ENCODE peak calls at places on chromosomes 1 and 21, in seven cellular contexts. One of them, this sample, is unnamed.

GRCh38 chr1:118304722-118305344 is 119.8 kb upstream of the SPAG17 start:
- DNase-seq in H9: no peak
- DNase-seq in IMR-90: no peak
- DNase-seq in neuronal stem cell: peak
- DNase-seq in mesenchymal stem cell: no peak
- DNase-seq in H1: no peak
- DNase-seq in trophoblast cell: no peak
- DNase-seq in this sample: peak

GRCh38 chr1:150022357-150022756 is 11.8 kb upstream of the OTUD7B start:
- DNase-seq in H9: peak
- DNase-seq in IMR-90: no peak
- DNase-seq in neuronal stem cell: no peak
- DNase-seq in mesenchymal stem cell: no peak
- DNase-seq in H1: no peak
- DNase-seq in trophoblast cell: no peak
- DNase-seq in this sample: peak

GRCh38 chr1:21599402-21599801 is 69.8 kb downstream of the RAP1GAP start:
- DNase-seq in H9: no peak
- DNase-seq in IMR-90: no peak
- DNase-seq in neuronal stem cell: no peak
- DNase-seq in mesenchymal stem cell: no peak
- DNase-seq in H1: no peak
- DNase-seq in trophoblast cell: no peak
- DNase-seq in this sample: no peak

GRCh38 chr1:199612976-199613774 is 414.3 kb upstream of the NR5A2 start:
- DNase-seq in H9: no peak
- DNase-seq in IMR-90: peak
- DNase-seq in neuronal stem cell: no peak
- DNase-seq in mesenchymal stem cell: no peak
- DNase-seq in H1: no peak
- DNase-seq in trophoblast cell: peak
- DNase-seq in this sample: no peak

GRCh38 chr1:112935474-112936289 is 20.3 kb downstream of the SLC16A1 start:
- DNase-seq in H9: no peak
- DNase-seq in IMR-90: peak
- DNase-seq in neuronal stem cell: no peak
- DNase-seq in mesenchymal stem cell: peak
- DNase-seq in H1: no peak
- DNase-seq in trophoblast cell: no peak
- DNase-seq in this sample: no peak

GRCh38 chr1:236141447-236142357 is 637 bp upstream of the GPR137B start:
- DNase-seq in H9: peak
- DNase-seq in IMR-90: peak
- DNase-seq in neuronal stem cell: peak
- DNase-seq in mesenchymal stem cell: peak
- DNase-seq in H1: peak
- DNase-seq in trophoblast cell: peak
- DNase-seq in this sample: peak

GRCh38 chr21:45409466-45410150 is 4.6 kb downstream of the COL18A1 start:
- DNase-seq in H9: no peak
- DNase-seq in IMR-90: no peak
- DNase-seq in neuronal stem cell: no peak
- DNase-seq in mesenchymal stem cell: no peak
- DNase-seq in H1: no peak
- DNase-seq in trophoblast cell: no peak
- DNase-seq in this sample: no peak

GRCh38 chr1:210899676-210900075 is 234.3 kb downstream of the KCNH1 start:
- DNase-seq in H9: no peak
- DNase-seq in IMR-90: no peak
- DNase-seq in neuronal stem cell: no peak
- DNase-seq in mesenchymal stem cell: no peak
- DNase-seq in H1: no peak
- DNase-seq in trophoblast cell: no peak
- DNase-seq in this sample: no peak

GRCh38 chr1:32365445-32365844 is 3.1 kb downstream of the TSSK3 start:
- DNase-seq in H9: no peak
- DNase-seq in IMR-90: no peak
- DNase-seq in neuronal stem cell: no peak
- DNase-seq in mesenchymal stem cell: no peak
- DNase-seq in H1: no peak
- DNase-seq in trophoblast cell: no peak
- DNase-seq in this sample: no peak

GRCh38 chr1:150389650-150390049 is 25.7 kb downstream of the RPRD2 start:
- DNase-seq in H9: no peak
- DNase-seq in IMR-90: peak
- DNase-seq in neuronal stem cell: no peak
- DNase-seq in mesenchymal stem cell: no peak
- DNase-seq in H1: no peak
- DNase-seq in trophoblast cell: no peak
- DNase-seq in this sample: no peak

GRCh38 chr1:35675773-35676172 is 34.4 kb upstream of the PSMB2 start:
- DNase-seq in H9: no peak
- DNase-seq in IMR-90: peak
- DNase-seq in neuronal stem cell: no peak
- DNase-seq in mesenchymal stem cell: no peak
- DNase-seq in H1: no peak
- DNase-seq in trophoblast cell: no peak
- DNase-seq in this sample: no peak

GRCh38 chr1:41805771-41806471 is 112.8 kb downstream of the HIVEP3 start:
- DNase-seq in H9: no peak
- DNase-seq in IMR-90: no peak
- DNase-seq in neuronal stem cell: no peak
- DNase-seq in mesenchymal stem cell: no peak
- DNase-seq in H1: no peak
- DNase-seq in trophoblast cell: no peak
- DNase-seq in this sample: no peak

GRCh38 chr1:93694039-93694438 is 12.4 kb upstream of the BCAR3 start:
- DNase-seq in H9: no peak
- DNase-seq in IMR-90: no peak
- DNase-seq in neuronal stem cell: no peak
- DNase-seq in mesenchymal stem cell: no peak
- DNase-seq in H1: no peak
- DNase-seq in trophoblast cell: no peak
- DNase-seq in this sample: no peak

GRCh38 chr1:102858695-102859094 is 249.6 kb downstream of the COL11A1 start:
- DNase-seq in H9: no peak
- DNase-seq in IMR-90: peak
- DNase-seq in neuronal stem cell: no peak
- DNase-seq in mesenchymal stem cell: peak
- DNase-seq in H1: no peak
- DNase-seq in trophoblast cell: peak
- DNase-seq in this sample: peak

GRCh38 chr1:18682375-18682774 is 51.7 kb downstream of the PAX7 start:
- DNase-seq in H9: peak
- DNase-seq in IMR-90: no peak
- DNase-seq in neuronal stem cell: no peak
- DNase-seq in mesenchymal stem cell: no peak
- DNase-seq in H1: no peak
- DNase-seq in trophoblast cell: no peak
- DNase-seq in this sample: peak

GRCh38 chr1:27322569-27323116 is 680 bp downstream of the TMEM222 start:
- DNase-seq in H9: no peak
- DNase-seq in IMR-90: no peak
- DNase-seq in neuronal stem cell: no peak
- DNase-seq in mesenchymal stem cell: no peak
- DNase-seq in H1: no peak
- DNase-seq in trophoblast cell: no peak
- DNase-seq in this sample: no peak

GRCh38 chr1:154567386-154568164 is at the start of gene CHRNB2:
- DNase-seq in H9: peak
- DNase-seq in IMR-90: no peak
- DNase-seq in neuronal stem cell: peak
- DNase-seq in mesenchymal stem cell: peak
- DNase-seq in H1: peak
- DNase-seq in trophoblast cell: peak
- DNase-seq in this sample: peak

GRCh38 chr1:66266756-66267155 is 267.2 kb upstream of the SGIP1 start:
- DNase-seq in H9: no peak
- DNase-seq in IMR-90: no peak
- DNase-seq in neuronal stem cell: no peak
- DNase-seq in mesenchymal stem cell: no peak
- DNase-seq in H1: no peak
- DNase-seq in trophoblast cell: no peak
- DNase-seq in this sample: no peak
- H3K4me2 ChIP-seq in H9: no peak
- H3K4me2 ChIP-seq in IMR-90: no peak
- H3K4me2 ChIP-seq in neuronal stem cell: no peak
- H3K4me2 ChIP-seq in mesenchymal stem cell: no peak
- H3K4me2 ChIP-seq in H1: no peak
- H3K4me2 ChIP-seq in trophoblast cell: no peak
- H3K4me2 ChIP-seq in this sample: no peak

DNA sequence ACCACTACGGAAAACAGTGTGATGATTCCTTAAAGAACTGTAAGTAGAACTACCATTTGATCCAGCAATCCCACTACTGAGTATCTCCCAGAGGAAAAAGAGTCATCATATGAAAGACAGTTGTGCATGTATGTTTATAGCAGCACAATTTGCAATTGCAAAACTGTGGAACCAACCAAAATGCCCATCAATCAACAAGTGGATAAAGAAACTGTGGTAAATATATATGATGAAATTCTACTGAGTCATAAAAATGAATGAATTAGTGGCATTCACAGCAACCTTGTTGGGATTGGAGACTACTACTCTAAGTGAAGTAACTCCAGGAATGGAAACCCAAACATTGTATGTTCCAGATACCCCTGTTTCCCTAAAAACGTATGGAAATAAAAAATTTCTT is 337.0 kb upstream of the PTBP2 start:
- DNase-seq in H9: no peak
- DNase-seq in IMR-90: no peak
- DNase-seq in neuronal stem cell: no peak
- DNase-seq in mesenchymal stem cell: no peak
- DNase-seq in H1: no peak
- DNase-seq in trophoblast cell: no peak
- DNase-seq in this sample: no peak
- H3K23ac ChIP-seq in H9: no peak
- H3K23ac ChIP-seq in IMR-90: no peak
- H3K23ac ChIP-seq in neuronal stem cell: no peak
- H3K23ac ChIP-seq in mesenchymal stem cell: no peak
- H3K23ac ChIP-seq in H1: no peak
- H3K23ac ChIP-seq in trophoblast cell: no peak
- H3K23ac ChIP-seq in this sample: no peak

DNA sequence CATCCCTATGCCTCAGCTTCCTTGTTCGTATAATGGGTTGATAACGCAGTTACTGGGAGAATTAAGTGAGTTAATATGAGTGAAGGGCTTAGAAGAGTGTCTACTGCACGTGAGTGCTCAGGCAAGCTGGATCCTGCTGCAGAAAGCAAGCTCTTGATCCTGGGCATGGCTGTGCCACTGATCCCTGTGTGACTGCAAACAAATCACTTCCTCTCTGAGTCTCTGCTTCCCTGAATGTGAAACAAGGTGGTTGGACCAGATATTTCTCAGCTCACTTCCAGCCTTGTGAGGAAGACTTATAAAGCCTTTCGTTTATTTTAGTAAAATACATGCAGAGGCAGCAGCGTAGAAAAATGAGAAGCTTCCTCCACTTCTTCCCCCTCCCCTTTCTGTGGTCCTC is 13.7 kb downstream of the PSEN2 start:
- DNase-seq in H9: no peak
- DNase-seq in IMR-90: peak
- DNase-seq in neuronal stem cell: no peak
- DNase-seq in mesenchymal stem cell: no peak
- DNase-seq in H1: no peak
- DNase-seq in trophoblast cell: no peak
- DNase-seq in this sample: no peak
- H3K18ac ChIP-seq in H9: no peak
- H3K18ac ChIP-seq in IMR-90: no peak
- H3K18ac ChIP-seq in neuronal stem cell: no peak
- H3K18ac ChIP-seq in mesenchymal stem cell: no peak
- H3K18ac ChIP-seq in H1: no peak
- H3K18ac ChIP-seq in trophoblast cell: no peak
- H3K18ac ChIP-seq in this sample: no peak

DNA sequence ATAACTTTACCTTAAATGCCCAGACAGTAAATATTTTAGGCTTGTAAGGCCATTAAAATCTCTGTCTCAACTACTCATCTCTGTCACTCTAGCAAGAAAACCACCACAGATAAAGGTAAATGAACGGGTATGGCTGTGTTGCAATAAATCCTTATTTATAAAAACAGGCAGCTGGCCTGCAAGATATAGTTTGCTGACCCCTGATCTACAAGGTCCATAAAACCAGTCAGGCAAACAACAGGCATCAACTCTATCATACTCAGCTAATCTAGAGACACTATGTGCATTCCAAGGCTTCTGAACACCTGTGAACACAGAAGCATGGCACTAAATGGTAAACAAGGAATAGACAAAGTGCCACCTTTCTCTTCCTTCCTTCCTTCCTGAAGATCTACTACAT is 9.7 kb downstream of the FAF1 start:
- DNase-seq in H9: no peak
- DNase-seq in IMR-90: no peak
- DNase-seq in neuronal stem cell: no peak
- DNase-seq in mesenchymal stem cell: no peak
- DNase-seq in H1: no peak
- DNase-seq in trophoblast cell: no peak
- DNase-seq in this sample: no peak
- H3K4me2 ChIP-seq in H9: no peak
- H3K4me2 ChIP-seq in IMR-90: no peak
- H3K4me2 ChIP-seq in neuronal stem cell: no peak
- H3K4me2 ChIP-seq in mesenchymal stem cell: no peak
- H3K4me2 ChIP-seq in H1: no peak
- H3K4me2 ChIP-seq in trophoblast cell: no peak
- H3K4me2 ChIP-seq in this sample: no peak

GRCh38 chr1:212290608-212291007 is 5.4 kb downstream of the PPP2R5A start:
- DNase-seq in H9: no peak
- DNase-seq in IMR-90: peak
- DNase-seq in neuronal stem cell: no peak
- DNase-seq in mesenchymal stem cell: no peak
- DNase-seq in H1: no peak
- DNase-seq in trophoblast cell: no peak
- DNase-seq in this sample: no peak
- H3K23ac ChIP-seq in H9: no peak
- H3K23ac ChIP-seq in IMR-90: no peak
- H3K23ac ChIP-seq in neuronal stem cell: no peak
- H3K23ac ChIP-seq in mesenchymal stem cell: no peak
- H3K23ac ChIP-seq in H1: no peak
- H3K23ac ChIP-seq in trophoblast cell: no peak
- H3K23ac ChIP-seq in this sample: no peak

DNA sequence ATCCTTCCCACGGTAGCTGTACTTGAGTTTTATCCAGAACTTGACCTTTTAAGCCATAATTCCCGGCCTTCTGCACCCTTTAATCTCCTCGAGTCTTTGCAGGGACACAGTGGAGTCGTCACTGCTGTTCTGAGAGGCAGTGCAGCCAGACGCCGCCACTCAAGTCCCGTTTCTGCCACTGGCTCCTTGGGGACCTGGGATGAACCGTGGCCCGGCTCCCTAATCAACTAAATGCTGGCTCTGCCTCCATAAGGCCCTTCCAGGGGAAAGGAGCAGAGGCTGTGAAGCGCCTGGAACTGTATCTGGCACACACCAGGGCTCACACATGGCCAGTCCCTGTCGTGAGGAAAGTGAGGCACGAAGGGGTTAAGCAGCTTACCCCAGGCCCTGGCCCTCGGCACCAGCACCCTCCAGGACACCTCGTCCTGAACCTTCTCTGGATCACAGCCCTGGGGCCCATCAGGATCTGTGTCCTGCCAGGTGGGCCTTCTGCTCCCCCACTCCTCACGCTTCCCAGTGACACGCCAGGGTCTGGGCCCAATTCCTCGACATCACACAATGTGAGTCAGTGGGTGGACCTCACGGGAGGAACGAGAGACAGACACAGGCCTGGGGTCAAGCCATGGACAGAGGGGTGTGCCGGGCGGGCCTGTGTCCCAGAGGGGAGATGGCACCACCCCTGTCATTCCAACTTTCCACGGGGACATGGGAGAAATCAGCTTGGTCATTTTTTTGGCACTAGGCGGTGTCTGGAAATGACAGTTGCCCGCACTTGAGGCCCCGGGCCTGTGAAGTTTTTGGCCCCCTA is 23.5 kb upstream of the C1orf174 start:
- DNase-seq in H9: no peak
- DNase-seq in IMR-90: no peak
- DNase-seq in neuronal stem cell: no peak
- DNase-seq in mesenchymal stem cell: no peak
- DNase-seq in H1: no peak
- DNase-seq in trophoblast cell: no peak
- DNase-seq in this sample: no peak
- H3K18ac ChIP-seq in H9: no peak
- H3K18ac ChIP-seq in IMR-90: no peak
- H3K18ac ChIP-seq in neuronal stem cell: peak
- H3K18ac ChIP-seq in mesenchymal stem cell: no peak
- H3K18ac ChIP-seq in H1: no peak
- H3K18ac ChIP-seq in trophoblast cell: no peak
- H3K18ac ChIP-seq in this sample: no peak